ENCODE peak calls at places on chromosomes 16 and 17, in nine cellular contexts. P is A549, O is testis, W is endothelial cell of umbilical vein, D is IMR-90, C is transverse colon, F is ovary, B is adrenal gland, H is HCT116. U is an unnamed sample.

GRCh38 chr16:65598626-65599025 is 476.8 kb upstream of the CDH11 start:
- DNase-seq in P (no peak), O (no peak), W (no peak), D (no peak), C (no peak), F (no peak), B (no peak), H (no peak), U (no peak)

GRCh38 chr16:72367841-72368240 is 195.9 kb upstream of the PMFBP1 start:
- DNase-seq in P (no peak), O (no peak), W (no peak), D (no peak), C (no peak), F (no peak), B (no peak), H (no peak), U (no peak)

GRCh38 chr17:30821751-30822723 is 2.5 kb downstream of the CRLF3 start:
- DNase-seq in P (no peak), O (no peak), W (no peak), D (no peak), C (no peak), F (no peak), B (no peak), H (no peak), U (no peak)

GRCh38 chr17:42276609-42277341 is 584 bp upstream of the STAT5B start:
- DNase-seq in P (peak), O (peak), W (peak), D (peak), C (peak), F (peak), B (peak), H (no peak), U (peak)

GRCh38 chr17:71111460-71111859 is 942.1 kb downstream of the KCNJ2 start:
- DNase-seq in P (no peak), O (no peak), W (no peak), D (no peak), C (no peak), F (no peak), B (no peak), H (no peak), U (no peak)

GRCh38 chr17:17190188-17190587 is 15.9 kb downstream of the PLD6 start:
- DNase-seq in P (no peak), O (no peak), W (no peak), D (no peak), C (no peak), F (no peak), B (no peak), H (no peak), U (no peak)

GRCh38 chr16:83826146-83826913 is 18.6 kb downstream of the HSBP1 start:
- DNase-seq in P (peak), O (peak), W (peak), D (peak), C (peak), F (peak), B (peak), H (peak), U (peak)

GRCh38 chr17:6413073-6413472 is 21.8 kb downstream of the AIPL1 start:
- DNase-seq in P (peak), O (no peak), W (peak), D (peak), C (no peak), F (no peak), B (no peak), H (peak), U (no peak)

GRCh38 chr16:15477802-15478201 is 43.4 kb downstream of the BMERB1 start:
- DNase-seq in P (no peak), O (no peak), W (no peak), D (peak), C (no peak), F (no peak), B (no peak), H (no peak), U (no peak)

GRCh38 chr16:10919003-10919351 is 23.3 kb downstream of the DEXI start:
- DNase-seq in P (no peak), O (no peak), W (no peak), D (no peak), C (no peak), F (no peak), B (no peak), H (no peak), U (no peak)

GRCh38 chr17:42121066-42121769 is at the start of gene KAT2A:
- DNase-seq in P (peak), O (peak), W (peak), D (peak), C (peak), F (peak), B (peak), H (peak), U (peak)

GRCh38 chr17:53137919-53138318 is 684.8 kb upstream of the KIF2B start:
- DNase-seq in P (no peak), O (no peak), W (peak), D (no peak), C (no peak), F (no peak), B (no peak), H (no peak), U (no peak)

GRCh38 chr17:2904135-2904534 is 107.9 kb downstream of the RAP1GAP2 start:
- DNase-seq in P (no peak), O (no peak), W (no peak), D (peak), C (peak), F (no peak), B (no peak), H (no peak), U (no peak)

GRCh38 chr17:67019809-67020208 is 24.5 kb upstream of the CACNG1 start:
- DNase-seq in P (no peak), O (no peak), W (no peak), D (no peak), C (no peak), F (no peak), B (no peak), H (no peak), U (no peak)

GRCh38 chr16:81251871-81252270 is 13.4 kb downstream of the BCO1 start:
- DNase-seq in P (no peak), O (peak), W (no peak), D (peak), C (no peak), F (peak), B (no peak), H (no peak), U (no peak)

GRCh38 chr16:20867585-20867984 is 32.6 kb downstream of the DCUN1D3 start:
- DNase-seq in P (no peak), O (no peak), W (no peak), D (peak), C (no peak), F (no peak), B (peak), H (no peak), U (no peak)

GRCh38 chr17:14091367-14091766 is 22.1 kb downstream of the COX10 start:
- DNase-seq in P (no peak), O (no peak), W (peak), D (peak), C (no peak), F (no peak), B (no peak), H (no peak), U (no peak)

GRCh38 chr17:68054296-68054900 is 18.9 kb downstream of the KPNA2 start:
- DNase-seq in P (no peak), O (no peak), W (peak), D (peak), C (no peak), F (no peak), B (no peak), H (no peak), U (no peak)

GRCh38 chr17:14310101-14310500 is 9.2 kb downstream of the HS3ST3B1 start:
- DNase-seq in P (no peak), O (no peak), W (no peak), D (no peak), C (no peak), F (peak), B (no peak), H (no peak), U (no peak)

GRCh38 chr16:87319011-87319410 is 1.8 kb upstream of the C16orf95 start:
- DNase-seq in P (no peak), O (no peak), W (no peak), D (no peak), C (no peak), F (no peak), B (no peak), H (no peak), U (no peak)

GRCh38 chr16:15950869-15951268 is 1.5 kb downstream of the ABCC1 start:
- DNase-seq in P (no peak), O (no peak), W (no peak), D (no peak), C (no peak), F (no peak), B (no peak), H (no peak), U (no peak)

GRCh38 chr16:30927789-30928378 is 4.5 kb downstream of the FBXL19 start:
- DNase-seq in P (peak), O (peak), W (peak), D (peak), C (peak), F (peak), B (no peak), H (peak), U (no peak)

GRCh38 chr16:58414938-58415451 is 22.7 kb downstream of the GINS3 start:
- DNase-seq in P (no peak), O (no peak), W (peak), D (peak), C (no peak), F (no peak), B (no peak), H (no peak), U (no peak)

GRCh38 chr16:7148606-7149005 is 184.0 kb upstream of the RBFOX1 start:
- DNase-seq in P (no peak), O (no peak), W (no peak), D (no peak), C (no peak), F (no peak), B (no peak), H (no peak), U (no peak)

GRCh38 chr16:55809386-55809785 is 23.5 kb downstream of the CES1 start:
- DNase-seq in P (no peak), O (no peak), W (no peak), D (no peak), C (no peak), F (no peak), B (no peak), H (no peak), U (no peak)

GRCh38 chr17:61863801-61864126 is 436 bp upstream of the BRIP1 start:
- DNase-seq in P (no peak), O (peak), W (no peak), D (no peak), C (no peak), F (no peak), B (peak), H (no peak), U (no peak)

GRCh38 chr17:41392278-41392677 is 5.1 kb downstream of the KRT31 start:
- DNase-seq in P (no peak), O (no peak), W (no peak), D (peak), C (no peak), F (no peak), B (peak), H (no peak), U (no peak)

GRCh38 chr17:78208486-78208885 is 5.6 kb upstream of the BIRC5 start:
- DNase-seq in P (no peak), O (no peak), W (no peak), D (no peak), C (no peak), F (no peak), B (no peak), H (no peak), U (no peak)

GRCh38 chr17:49969134-49969759 is at the start of gene DLX4:
- DNase-seq in P (no peak), O (no peak), W (no peak), D (no peak), C (no peak), F (no peak), B (no peak), H (no peak), U (no peak)

GRCh38 chr17:31401456-31402254 is 10.2 kb downstream of the RAB11FIP4 start:
- DNase-seq in P (no peak), O (no peak), W (no peak), D (no peak), C (no peak), F (no peak), B (peak), H (no peak), U (no peak)

GRCh38 chr16:27429330-27429871 is 27.4 kb downstream of the IL21R start:
- DNase-seq in P (no peak), O (peak), W (no peak), D (no peak), C (no peak), F (peak), B (no peak), H (no peak), U (no peak)

GRCh38 chr16:4833584-4833983 is 13.5 kb downstream of the GLYR1 start:
- DNase-seq in P (no peak), O (no peak), W (no peak), D (no peak), C (no peak), F (no peak), B (no peak), H (no peak), U (no peak)

DNA sequence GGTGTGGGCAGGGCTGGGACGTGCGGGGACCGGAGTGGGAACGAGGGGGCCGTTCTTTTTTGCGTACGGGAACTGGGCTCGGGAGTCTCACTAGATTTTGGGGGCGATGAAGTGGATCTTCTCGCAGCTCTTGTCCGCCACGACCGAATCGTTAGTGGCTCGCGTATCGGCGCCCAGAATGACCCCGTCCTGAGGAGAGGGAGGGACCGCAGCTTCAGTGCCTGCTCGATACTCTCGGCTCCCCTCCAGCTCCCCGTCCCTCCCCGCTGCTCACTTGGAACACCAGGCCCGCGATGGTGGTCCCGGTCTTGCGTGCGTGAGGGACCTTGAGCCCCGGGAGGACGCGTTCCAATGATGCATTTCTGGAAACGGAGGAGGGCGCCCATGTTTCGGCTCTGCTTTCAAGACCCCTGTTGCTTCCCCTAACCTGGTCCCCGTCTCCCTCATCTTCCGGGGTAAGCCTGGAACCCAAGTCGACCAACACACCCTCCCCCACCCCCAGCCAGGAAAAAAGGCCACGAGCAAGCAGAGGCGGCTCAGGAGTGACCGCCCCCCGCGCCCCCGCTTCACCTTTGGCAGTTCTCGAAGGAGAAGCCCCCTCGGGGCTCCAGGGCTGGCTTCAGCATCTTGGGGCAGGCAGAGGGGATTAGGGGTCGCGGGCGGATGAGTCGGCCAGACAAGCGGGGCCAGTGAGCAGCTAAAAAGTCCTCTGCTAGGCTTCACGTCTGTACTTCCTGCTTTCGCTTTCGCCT is at the start of gene PSMB10:
- DNase-seq in P (no peak), O (peak), W (peak), D (peak), C (no peak), F (peak), B (peak), H (no peak), U (no peak)
- TF ChIP-seq POLR2A in P (no peak), O (no peak), W (no peak), D (peak), C (peak), F (peak), B (no peak), H (no peak), U (no peak)

GRCh38 chr17:39178516-39178915 is 12.6 kb upstream of the ARL5C start:
- DNase-seq in P (peak), O (no peak), W (peak), D (no peak), C (peak), F (no peak), B (no peak), H (peak), U (no peak)
- H3K27ac ChIP-seq in P (no peak), O (no peak), W (peak), D (no peak), C (peak), F (no peak), B (no peak), H (no peak), U (no peak)

GRCh38 chr17:35586569-35587073 is 501 bp upstream of the AP2B1 start:
- DNase-seq in P (no peak), O (no peak), W (no peak), D (no peak), C (no peak), F (no peak), B (no peak), H (no peak), U (no peak)

GRCh38 chr17:35588196-35588920 is 1.2 kb downstream of the AP2B1 start:
- DNase-seq in P (peak), O (no peak), W (peak), D (peak), C (no peak), F (no peak), B (no peak), H (peak), U (no peak)

GRCh38 chr17:35590249-35590824 is 3.2 kb downstream of the AP2B1 start:
- DNase-seq in P (no peak), O (no peak), W (no peak), D (no peak), C (no peak), F (no peak), B (no peak), H (no peak), U (no peak)

GRCh38 chr17:35587074-35587961 is at the start of gene AP2B1:
- DNase-seq in P (peak), O (peak), W (peak), D (peak), C (peak), F (peak), B (peak), H (peak), U (peak)
- TF ChIP-seq POLR2A in P (peak), O (no peak), W (peak), D (peak), C (peak), F (peak), B (peak), H (peak), U (peak)

GRCh38 chr16:84925773-84926372 is 85.5 kb downstream of the ZDHHC7 start:
- DNase-seq in P (no peak), O (no peak), W (no peak), D (no peak), C (no peak), F (no peak), B (no peak), H (no peak), U (no peak)
- H3K27ac ChIP-seq in P (no peak), O (no peak), W (no peak), D (no peak), C (no peak), F (no peak), B (no peak), H (no peak), U (peak)

GRCh38 chr16:2720719-2721633 is 952 bp upstream of the PRSS27 start:
- DNase-seq in P (peak), O (peak), W (peak), D (peak), C (peak), F (peak), B (peak), H (peak), U (peak)
- TF ChIP-seq POLR2A in P (peak), O (no peak), W (peak), D (peak), C (peak), F (no peak), B (no peak), H (no peak), U (no peak)

GRCh38 chr17:11177340-11177739 is 63.7 kb upstream of the SHISA6 start:
- DNase-seq in P (no peak), O (no peak), W (no peak), D (no peak), C (no peak), F (no peak), B (no peak), H (no peak), U (no peak)
- H3K27ac ChIP-seq in P (no peak), O (no peak), W (no peak), D (no peak), C (no peak), F (no peak), B (no peak), H (no peak), U (no peak)

GRCh38 chr17:58338907-58339774 is 10.5 kb upstream of the TSPOAP1 start:
- DNase-seq in P (no peak), O (no peak), W (no peak), D (peak), C (peak), F (no peak), B (peak), H (no peak), U (no peak)
- TF ChIP-seq POLR2A in P (no peak), O (no peak), W (no peak), D (peak), C (peak), F (no peak), B (no peak), H (no peak), U (peak)

GRCh38 chr16:77285676-77286075 is 86.5 kb downstream of the SYCE1L start:
- DNase-seq in P (no peak), O (no peak), W (no peak), D (no peak), C (no peak), F (no peak), B (no peak), H (no peak), U (no peak)
- H3K27ac ChIP-seq in P (no peak), O (no peak), W (no peak), D (no peak), C (no peak), F (no peak), B (no peak), H (no peak), U (no peak)

GRCh38 chr17:28365487-28365886 is 488 bp upstream of the SEBOX start:
- DNase-seq in P (no peak), O (no peak), W (no peak), D (no peak), C (no peak), F (no peak), B (no peak), H (no peak), U (no peak)

GRCh38 chr17:28366605-28367004 is 1.6 kb upstream of the SEBOX start:
- DNase-seq in P (peak), O (no peak), W (no peak), D (no peak), C (no peak), F (no peak), B (no peak), H (no peak), U (no peak)

GRCh38 chr17:28363776-28364650 is 986 bp downstream of the SEBOX start:
- DNase-seq in P (no peak), O (no peak), W (no peak), D (no peak), C (no peak), F (no peak), B (no peak), H (no peak), U (no peak)

GRCh38 chr17:28363186-28363585 is 1.8 kb downstream of the SEBOX start:
- DNase-seq in P (no peak), O (no peak), W (no peak), D (no peak), C (no peak), F (no peak), B (no peak), H (no peak), U (no peak)

GRCh38 chr17:28364665-28365363 is at the start of gene SEBOX:
- DNase-seq in P (no peak), O (no peak), W (no peak), D (no peak), C (no peak), F (no peak), B (no peak), H (no peak), U (no peak)
- TF ChIP-seq POLR2A in P (no peak), O (no peak), W (no peak), D (no peak), C (no peak), F (no peak), B (no peak), H (no peak), U (no peak)

U was measured in tibial nerve.